ENCODE peak calls at places on chromosomes 1 and 21, in four cellular contexts. G is K562, Q is IMR-90, Z is endothelial cell of umbilical vein. U is an unnamed sample. For H3K9me1, the result is how much of the 10 kb centered on the place peaks cover.

GRCh38 chr1:247467008-247467572 is 9.2 kb upstream of the OR2B11 start:
- DNase-seq in Q (no peak), Z (no peak), G (no peak), U (no peak)

GRCh38 chr1:8239306-8240023 is 78.4 kb upstream of the SLC45A1 start:
- DNase-seq in G (no peak), Q (peak), Z (no peak), U (no peak)

GRCh38 chr1:61469365-61469764 is 255.6 kb downstream of the TM2D1 start:
- DNase-seq in Q (no peak), Z (no peak), G (no peak), U (no peak)

GRCh38 chr21:34186119-34186719 is 112.8 kb downstream of the MRPS6 start:
- DNase-seq in Z (no peak), G (peak), Q (no peak), U (no peak)

GRCh38 chr1:115717541-115717940 is 51.0 kb downstream of the CASQ2 start:
- DNase-seq in G (peak), Q (peak), Z (peak), U (no peak)

GRCh38 chr1:23664837-23665795 is 26.5 kb upstream of the RPL11 start:
- DNase-seq in Z (peak), Q (no peak), G (peak), U (no peak)

GRCh38 chr1:94614980-94615379 is 73.4 kb upstream of the F3 start:
- DNase-seq in Q (no peak), Z (no peak), G (no peak), U (no peak)

GRCh38 chr1:205972491-205973168 is 29.4 kb upstream of the SLC26A9 start:
- DNase-seq in G (no peak), Q (no peak), Z (no peak), U (no peak)

GRCh38 chr1:92804721-92805169 is 19.8 kb upstream of the EVI5 start:
- DNase-seq in G (peak), Q (peak), Z (peak), U (peak)

GRCh38 chr1:20266642-20267041 is 24.0 kb upstream of the VWA5B1 start:
- DNase-seq in Q (no peak), Z (no peak), G (no peak), U (no peak)

GRCh38 chr1:192546596-192547199 is 28.9 kb upstream of the RGS1 start:
- DNase-seq in Q (no peak), Z (peak), G (no peak), U (no peak)

GRCh38 chr1:179954494-179955317 is at the start of gene CEP350:
- DNase-seq in Q (peak), G (peak), Z (peak), U (peak)
- TF ChIP-seq CTCF in Q (no peak), G (peak), Z (no peak), U (no peak)

GRCh38 chr21:16741228-16741665 is 771.6 kb upstream of the CXADR start:
- DNase-seq in Z (no peak), Q (no peak), G (no peak), U (no peak)

DNA sequence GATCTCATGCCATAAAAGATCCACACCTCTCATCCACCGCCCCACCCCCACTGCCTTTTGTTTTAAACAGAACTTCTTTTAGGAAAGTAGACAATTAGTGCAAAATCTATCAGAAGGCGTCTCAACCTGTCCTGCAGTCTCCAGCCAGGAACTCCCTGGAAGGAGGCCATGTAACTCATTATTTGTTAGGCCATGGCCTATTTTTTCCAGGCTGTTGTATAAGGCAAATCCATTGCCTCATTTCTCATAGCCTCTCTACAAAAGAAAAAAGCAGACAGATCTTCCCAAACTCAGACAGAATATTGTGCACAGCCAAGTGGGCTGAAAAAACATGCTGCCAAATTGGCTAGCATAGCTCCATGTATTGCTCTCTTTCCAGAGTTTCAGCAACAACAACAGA is 770.7 kb upstream of the CXADR start:
- DNase-seq in G (no peak), Z (no peak), Q (no peak), U (no peak)
- H3K9me1 ChIP-seq in G (under half), Z (under half), Q (under half), U (under half)

DNA sequence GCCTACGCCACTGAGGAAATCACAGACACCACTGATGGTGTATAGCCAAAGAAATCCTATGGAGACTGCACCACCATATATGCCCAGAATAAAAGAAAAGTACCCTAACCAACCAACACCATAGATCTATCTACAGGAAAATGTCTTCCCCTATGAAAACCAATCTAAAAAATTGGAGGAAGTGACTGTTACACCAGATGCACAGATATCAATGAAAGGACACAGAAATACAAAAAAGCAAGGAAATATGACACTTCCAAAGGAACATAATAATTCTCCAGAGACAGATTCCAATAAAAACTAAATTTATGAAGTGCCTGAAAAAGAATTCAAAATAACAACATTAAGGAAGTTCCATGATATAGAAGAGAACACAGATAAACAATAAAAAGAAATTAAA is 56.8 kb upstream of the BCL10 start:
- DNase-seq in G (no peak), Z (peak), Q (no peak), U (no peak)
- H3K4me2 ChIP-seq in G (no peak), Z (peak), Q (no peak), U (no peak)

DNA sequence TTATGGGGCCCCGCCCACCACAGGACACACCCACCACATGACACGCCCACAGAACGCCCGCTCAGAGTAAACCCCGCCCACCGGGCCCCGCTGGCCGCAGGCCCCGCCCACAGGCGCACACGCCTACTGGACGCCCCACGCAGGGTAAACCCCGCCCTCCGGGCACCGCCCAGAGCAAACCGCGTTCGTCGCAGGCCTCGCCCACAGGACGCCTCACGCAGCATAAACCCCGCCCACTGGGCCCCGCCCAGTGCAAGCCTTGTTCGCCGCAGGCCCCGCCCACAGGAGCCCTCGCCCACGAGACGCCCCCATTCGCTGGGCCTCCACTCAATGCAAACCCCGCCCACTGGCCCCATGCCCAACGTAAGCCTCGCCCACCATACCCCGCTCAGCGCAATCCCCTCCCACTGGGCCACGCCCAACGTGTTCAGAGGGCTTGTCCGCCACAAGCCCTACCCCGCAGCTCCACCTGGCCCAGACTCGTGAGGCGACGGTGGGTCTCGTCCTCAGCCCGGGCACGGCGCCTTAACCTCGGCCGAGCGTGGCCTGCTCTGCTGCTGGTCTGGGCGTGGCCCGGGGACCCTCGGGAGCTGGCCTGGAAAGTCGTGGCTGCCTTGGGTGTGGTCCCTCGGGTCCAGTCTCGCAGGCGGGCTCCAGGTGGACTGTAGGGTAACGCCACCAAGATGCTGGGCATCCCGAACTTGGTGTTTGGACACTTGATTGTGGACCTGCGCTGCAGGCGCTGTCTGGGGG is 401 bp upstream of the TMEM52 start:
- DNase-seq in G (peak), Q (peak), Z (peak), U (peak)
- TF ChIP-seq CTCF in G (no peak), Q (no peak), Z (no peak), U (no peak)

GRCh38 chr1:6091823-6092109 is 46.1 kb downstream of the KCNAB2 start:
- DNase-seq in Z (no peak), G (no peak), Q (no peak), U (no peak)
- H3K9me1 ChIP-seq in Z (under half), G (under half), Q (under half), U (under half)